ENCODE peak calls at places on chromosome 14, in eight cellular contexts. A is neural progenitor cell, I is hepatocyte, T is OCI-LY7, Z is PC-3, R is SK-N-SH, H is GM23248, N is HCT116. J is an unnamed sample.
A peak's percentile ranks its signal among the peaks of the same experiment; 100 is the strongest.

GRCh38 chr14:93024493-93024892 is 91.2 kb downstream of the ITPK1 start:
- DNase-seq in A (no peak), I (no peak), T (no peak), Z (no peak), R (no peak), H (no peak), N (no peak), J (no peak)

GRCh38 chr14:30875788-30876053 is 1.4 kb downstream of the COCH start:
- DNase-seq in A (peak; percentile 50), I (no peak), T (no peak), Z (no peak), R (no peak), H (no peak), N (no peak), J (peak; percentile 48)

GRCh38 chr14:23704890-23705289 is 68.7 kb downstream of the DHRS2 start:
- DNase-seq in A (peak; percentile 31), I (no peak), T (peak; percentile 58), Z (peak; percentile 25), R (no peak), H (no peak), N (peak; percentile 16), J (peak; percentile 57)

GRCh38 chr14:89616425-89617141 is 199.6 kb upstream of the FOXN3 start:
- DNase-seq in A (no peak), I (peak; percentile 28), T (peak; percentile 67), Z (no peak), R (peak; percentile 52), H (peak; percentile 62), N (no peak), J (peak; percentile 75)

GRCh38 chr14:30882431-30882830 is 8.1 kb downstream of the COCH start:
- DNase-seq in A (no peak), I (no peak), T (no peak), Z (no peak), R (no peak), H (no peak), N (no peak), J (no peak)

GRCh38 chr14:73463411-73463810 is 5.1 kb upstream of the NUMB start:
- DNase-seq in A (no peak), I (peak; percentile 41), T (no peak), Z (peak; percentile 91), R (no peak), H (peak; percentile 99), N (no peak), J (no peak)

GRCh38 chr14:70057519-70058136 is 131.1 kb downstream of the SLC8A3 start:
- DNase-seq in A (no peak), I (peak; percentile 13), T (no peak), Z (no peak), R (no peak), H (no peak), N (no peak), J (no peak)

GRCh38 chr14:89550761-89551283 is 133.8 kb upstream of the FOXN3 start:
- DNase-seq in A (no peak), I (no peak), T (no peak), Z (no peak), R (no peak), H (no peak), N (no peak), J (no peak)

GRCh38 chr14:24312736-24313507 is 1.6 kb downstream of the LTB4R start:
- DNase-seq in A (no peak), I (no peak), T (peak; percentile 62), Z (no peak), R (no peak), H (no peak), N (no peak), J (no peak)

GRCh38 chr14:64447890-64448667 is 17.2 kb upstream of the AKAP5 start:
- DNase-seq in A (no peak), I (no peak), T (no peak), Z (no peak), R (no peak), H (no peak), N (no peak), J (no peak)

GRCh38 chr14:56135001-56135400 is 16.8 kb downstream of the PELI2 start:
- DNase-seq in A (no peak), I (no peak), T (no peak), Z (no peak), R (no peak), H (peak; percentile 25), N (no peak), J (no peak)

GRCh38 chr14:72457641-72458040 is 436.3 kb downstream of the DPF3 start:
- DNase-seq in A (no peak), I (no peak), T (no peak), Z (peak; percentile 57), R (no peak), H (peak; percentile 86), N (no peak), J (no peak)

GRCh38 chr14:95484296-95484695 is 32.2 kb downstream of the SYNE3 start:
- DNase-seq in A (no peak), I (no peak), T (no peak), Z (no peak), R (no peak), H (no peak), N (no peak), J (no peak)

GRCh38 chr14:101055106-101055662 is 151.7 kb upstream of the RTL1 start:
- DNase-seq in A (no peak), I (no peak), T (no peak), Z (peak; percentile 62), R (no peak), H (no peak), N (no peak), J (no peak)
- H3K4me2 ChIP-seq in A (no peak overlapping the region), I (no peak overlapping the region), T (no peak overlapping the region), Z (no peak overlapping the region), R (no peak overlapping the region), H (no peak overlapping the region), N (no peak overlapping the region), J (no peak overlapping the region)

GRCh38 chr14:104845033-104845666 is 19.9 kb upstream of the CEP170B start:
- DNase-seq in A (no peak), I (no peak), T (no peak), Z (no peak), R (no peak), H (no peak), N (no peak), J (no peak)

GRCh38 chr14:104843442-104844305 is 21.4 kb upstream of the CEP170B start:
- DNase-seq in A (peak; percentile 89), I (no peak), T (no peak), Z (no peak), R (peak; percentile 49), H (peak; percentile 47), N (no peak), J (peak; percentile 94)

GRCh38 chr14:104843006-104843405 is 22.1 kb upstream of the CEP170B start:
- DNase-seq in A (no peak), I (no peak), T (no peak), Z (no peak), R (no peak), H (no peak), N (no peak), J (no peak)

GRCh38 chr14:104845834-104846441 is 19.1 kb upstream of the CEP170B start:
- DNase-seq in A (no peak), I (no peak), T (no peak), Z (no peak), R (no peak), H (no peak), N (no peak), J (no peak)

GRCh38 chr14:104844306-104845032 is 20.6 kb upstream of the CEP170B start:
- DNase-seq in A (peak; percentile 54), I (no peak), T (no peak), Z (peak; percentile 28), R (no peak), H (peak; percentile 26), N (no peak), J (peak; percentile 55)
- H3K4me3 ChIP-seq in A (peak overlapping the region; percentile 44), I (no peak overlapping the region), T (no peak overlapping the region), Z (peak overlapping the region; percentile 51), R (no peak overlapping the region), H (peak overlapping the region; percentile 59), N (no peak overlapping the region), J (peak overlapping the region; percentile 71)

GRCh38 chr14:101761032-101761880 is at the start of gene PPP2R5C:
- DNase-seq in A (peak; percentile 96), I (peak; percentile 96), T (peak; percentile 90), Z (peak; percentile 75), R (peak; percentile 96), H (peak; percentile 97), N (peak; percentile 62), J (peak; percentile 92)

GRCh38 chr14:101761881-101762529 is 496 bp downstream of the PPP2R5C start:
- DNase-seq in A (peak; percentile 39), I (peak; percentile 65), T (peak; percentile 46), Z (peak; percentile 21), R (peak; percentile 80), H (peak; percentile 68), N (no peak), J (peak; percentile 44)

GRCh38 chr14:101762530-101763101 is 1.1 kb downstream of the PPP2R5C start:
- DNase-seq in A (no peak), I (no peak), T (no peak), Z (no peak), R (no peak), H (no peak), N (no peak), J (no peak)

GRCh38 chr14:101758913-101759593 is 2.5 kb upstream of the PPP2R5C start:
- DNase-seq in A (no peak), I (no peak), T (no peak), Z (no peak), R (no peak), H (no peak), N (no peak), J (no peak)

GRCh38 chr14:101760138-101761011 is 1.1 kb upstream of the PPP2R5C start:
- DNase-seq in A (peak; percentile 98), I (peak; percentile 99), T (peak; percentile 97), Z (peak; percentile 95), R (peak; percentile 95), H (peak; percentile 99), N (peak; percentile 94), J (peak; percentile 98)
- TF ChIP-seq EZH2phosphoT487 in A (no peak), I (no peak), T (no peak), Z (no peak), R (no peak), H (no peak), N (no peak), J (no peak)

GRCh38 chr14:102819176-102819628 is 42.0 kb downstream of the TRAF3 start:
- DNase-seq in A (no peak), I (peak; percentile 45), T (no peak), Z (no peak), R (no peak), H (no peak), N (no peak), J (no peak)

GRCh38 chr14:102819790-102820330 is 42.6 kb downstream of the TRAF3 start:
- DNase-seq in A (no peak), I (no peak), T (no peak), Z (no peak), R (no peak), H (peak; percentile 29), N (no peak), J (no peak)

GRCh38 chr14:102823546-102823945 is 46.3 kb downstream of the TRAF3 start:
- DNase-seq in A (no peak), I (no peak), T (no peak), Z (no peak), R (no peak), H (no peak), N (no peak), J (no peak)

GRCh38 chr14:102822311-102822863 is 45.1 kb downstream of the TRAF3 start:
- DNase-seq in A (no peak), I (no peak), T (no peak), Z (peak; percentile 28), R (no peak), H (peak; percentile 11), N (no peak), J (no peak)

DNA sequence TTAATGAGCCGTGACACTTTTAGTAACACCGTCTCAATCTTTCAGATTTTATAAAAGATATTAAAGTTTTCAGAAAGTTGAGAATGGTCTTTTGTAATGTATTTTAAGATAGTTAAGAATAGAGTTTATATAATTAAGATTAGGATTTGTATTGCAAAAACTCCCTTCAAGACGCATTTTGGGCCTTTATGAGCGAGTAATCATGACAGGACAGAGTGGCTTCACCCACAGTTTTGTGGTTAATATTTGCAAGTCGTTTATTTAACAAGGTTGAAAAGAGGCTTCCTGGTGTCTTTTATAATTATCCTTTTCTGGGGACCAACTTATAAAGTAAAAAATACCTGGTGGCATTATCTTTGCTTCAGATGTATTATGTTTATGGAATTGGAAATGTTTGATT is 44.0 kb downstream of the TRAF3 start:
- DNase-seq in A (no peak), I (no peak), T (no peak), Z (no peak), R (no peak), H (no peak), N (no peak), J (no peak)
- H3K4me2 ChIP-seq in A (no peak overlapping the region), I (no peak overlapping the region), T (no peak overlapping the region), Z (no peak overlapping the region), R (no peak overlapping the region), H (no peak overlapping the region), N (no peak overlapping the region), J (no peak overlapping the region)